ENCODE peak calls at places on chromosomes 4 and X, in four cellular contexts. G is OCI-LY7, F is fibroblast of lung, J is stomach. V is an unnamed sample. For H3K4me1, the result is how much of the 10 kb centered on the place peaks cover.

GRCh38 chr4:19831644-19832285 is 419.9 kb upstream of the SLIT2 start:
- DNase-seq in G (no peak), F (peak), J (no peak), V (no peak)

GRCh38 chr4:128635141-128635911 is 174.2 kb upstream of the JADE1 start:
- DNase-seq in G (no peak), F (peak), J (peak), V (no peak)

GRCh38 chr4:11004818-11005217 is 320.2 kb upstream of the CLNK start:
- DNase-seq in G (no peak), F (no peak), J (no peak), V (no peak)

GRCh38 chrX:30888526-30889146 is 418 bp downstream of the TAB3 start:
- DNase-seq in G (no peak), F (peak), J (no peak), V (no peak)

GRCh38 chrX:43743100-43743822 is 87.2 kb downstream of the MAOA start:
- DNase-seq in G (no peak), F (no peak), J (no peak), V (no peak)

GRCh38 chr4:171765514-171765913 is 47.7 kb upstream of the GALNTL6 start:
- DNase-seq in G (no peak), F (no peak), J (no peak), V (no peak)

GRCh38 chrX:116198810-116199209 is 28.3 kb downstream of the AGTR2 start:
- DNase-seq in G (peak), F (no peak), J (no peak), V (no peak)

GRCh38 chrX:46758956-46759644 is at the start of gene SLC9A7:
- DNase-seq in G (peak), F (peak), J (peak), V (peak)

GRCh38 chrX:48474127-48474526 is 1.9 kb upstream of the FTSJ1 start:
- DNase-seq in G (peak), F (peak), J (no peak), V (no peak)

GRCh38 chrX:151754042-151754419 is 19.5 kb downstream of the CNGA2 start:
- DNase-seq in G (no peak), F (peak), J (no peak), V (no peak)

GRCh38 chrX:72126048-72126415 is 5.7 kb downstream of the RTL5 start:
- DNase-seq in G (no peak), F (no peak), J (no peak), V (no peak)
- H3K4me1 ChIP-seq in G (under half), F (under half), J (half or more), V (under half)

DNA sequence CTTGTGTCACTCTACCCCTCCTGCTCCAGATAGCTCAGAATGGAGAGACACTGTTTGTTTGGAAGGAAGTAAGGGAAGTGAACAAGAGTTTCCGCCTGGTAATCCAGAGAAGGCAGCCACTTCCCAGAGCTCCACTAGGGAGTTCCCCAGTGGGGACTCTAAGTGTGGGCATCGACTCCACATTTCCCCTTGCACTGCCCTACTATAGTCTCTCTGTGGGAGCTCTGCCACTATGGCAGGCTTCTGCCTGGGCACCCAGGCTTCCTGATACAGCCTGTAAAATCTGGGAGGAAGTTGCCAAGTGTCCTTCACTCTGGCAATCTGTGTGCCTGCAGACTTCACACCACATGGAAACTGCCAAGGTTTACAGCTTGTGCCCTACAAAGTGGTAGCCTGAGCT is 245.8 kb upstream of the DMD start:
- DNase-seq in G (no peak), F (no peak), J (no peak), V (no peak)
- H3K27ac ChIP-seq in G (no peak), F (no peak), J (no peak), V (no peak)

GRCh38 chrX:102651968-102652744 is 873 bp downstream of the GPRASP1 start:
- DNase-seq in G (no peak), F (peak), J (no peak), V (peak)
- H3K4me3 ChIP-seq in G (no peak), F (peak), J (peak), V (peak)

GRCh38 chr4:118917582-118917981 is 28.9 kb downstream of the SYNPO2 start:
- DNase-seq in G (no peak), F (no peak), J (no peak), V (no peak)

GRCh38 chr4:118918388-118918787 is 29.7 kb downstream of the SYNPO2 start:
- DNase-seq in G (no peak), F (peak), J (no peak), V (no peak)

GRCh38 chr4:118920247-118920646 is 31.6 kb downstream of the SYNPO2 start:
- DNase-seq in G (no peak), F (peak), J (no peak), V (no peak)

GRCh38 chr4:118923891-118924290 is 35.2 kb downstream of the SYNPO2 start:
- DNase-seq in G (no peak), F (no peak), J (no peak), V (no peak)

DNA sequence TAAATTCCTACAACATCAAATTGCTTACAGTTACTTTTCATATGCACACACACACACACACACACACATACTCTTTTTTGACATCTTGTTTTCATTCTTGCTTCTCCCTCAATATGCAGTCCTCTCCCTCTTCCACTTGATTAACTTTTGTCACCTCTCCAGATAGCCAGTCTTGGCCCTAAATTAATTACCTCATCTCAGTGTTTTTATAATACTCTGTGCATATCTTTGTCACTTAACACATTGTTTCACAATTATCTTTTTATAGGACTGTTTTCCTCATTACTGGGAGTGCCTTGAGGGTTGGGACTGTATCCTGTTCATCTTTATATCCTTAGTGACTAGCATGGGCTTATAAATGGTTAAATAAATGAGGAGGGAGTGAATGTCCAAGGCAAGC is 33.1 kb downstream of the SYNPO2 start:
- DNase-seq in G (no peak), F (no peak), J (no peak), V (no peak)
- H3K4me1 ChIP-seq in G (under half), F (under half), J (under half), V (under half)

DNA sequence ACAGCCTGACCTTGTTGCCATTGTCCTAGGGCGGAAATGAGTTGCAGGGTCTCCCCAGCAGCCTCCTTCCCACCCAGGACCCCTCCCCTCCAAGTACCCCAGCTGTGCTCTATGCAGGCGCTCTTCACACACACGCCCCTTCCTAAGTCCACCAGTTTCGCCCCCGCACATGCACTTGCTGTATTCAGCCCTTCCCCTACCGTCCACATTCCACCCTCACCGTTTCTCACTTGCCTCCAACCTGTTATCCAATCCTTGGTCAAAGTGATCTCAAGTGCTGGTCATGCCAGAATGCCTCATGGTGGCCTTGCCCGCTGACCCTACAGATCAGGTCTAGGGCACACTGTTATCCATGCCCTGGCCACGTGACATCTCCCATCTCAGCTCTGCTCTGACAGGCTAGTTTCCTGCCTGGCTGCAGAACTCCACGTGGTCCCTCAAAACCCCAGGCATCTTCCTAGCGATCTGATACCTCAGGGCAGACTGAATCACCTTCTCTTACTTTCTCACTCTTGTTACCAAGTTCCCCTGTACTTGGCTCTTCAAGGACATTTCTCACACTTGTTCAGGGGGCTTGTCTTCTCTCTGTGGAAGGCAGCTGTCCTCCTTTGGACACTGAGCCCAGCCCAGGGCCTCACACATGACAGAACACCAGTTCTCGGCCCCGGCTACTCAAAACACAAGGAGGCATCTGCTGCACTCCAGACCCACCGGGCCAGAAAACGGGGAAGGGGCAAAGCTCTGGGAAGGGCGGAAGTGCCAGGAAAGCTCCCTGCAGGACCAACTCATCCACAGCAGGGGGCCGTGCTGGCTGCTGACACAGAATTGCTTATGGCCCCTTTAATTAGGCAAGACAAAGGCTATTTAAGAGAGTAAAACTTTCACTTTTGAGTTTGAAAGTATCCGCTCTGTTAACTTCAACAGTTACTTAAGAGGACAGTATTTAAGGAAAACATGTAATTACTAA is 39.9 kb downstream of the NSG1 start:
- DNase-seq in G (no peak), F (no peak), J (no peak), V (no peak)
- H3K27ac ChIP-seq in G (no peak), F (no peak), J (no peak), V (no peak)

DNA sequence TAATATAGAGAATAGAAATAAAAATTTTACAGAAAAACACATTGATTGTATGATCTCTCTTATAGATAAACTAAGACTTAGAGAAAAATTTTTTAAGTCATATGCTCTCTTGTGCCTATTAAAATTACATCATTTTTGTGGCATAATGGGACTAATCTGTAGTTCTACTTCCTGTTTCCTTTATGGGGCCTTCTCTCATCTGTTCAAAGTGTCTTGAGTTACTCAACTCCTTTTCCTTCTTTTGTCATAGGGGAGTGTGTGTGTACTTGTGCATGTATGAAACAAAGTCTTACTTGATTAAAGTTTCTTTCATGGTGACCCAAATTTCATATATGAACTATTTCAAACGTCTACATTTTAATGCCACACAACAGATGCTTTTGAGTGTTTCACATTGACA is 1448.8 kb upstream of the TENM3 start:
- DNase-seq in G (peak), F (no peak), J (no peak), V (no peak)
- H3K4me3 ChIP-seq in G (no peak), F (no peak), J (no peak), V (no peak)

GRCh38 chrX:16665089-16665488 is 15.1 kb downstream of the S100G start:
- DNase-seq in G (no peak), F (peak), J (no peak), V (no peak)

GRCh38 chrX:16662402-16662801 is 12.4 kb downstream of the S100G start:
- DNase-seq in G (no peak), F (no peak), J (no peak), V (no peak)

GRCh38 chrX:16664059-16664458 is 14.1 kb downstream of the S100G start:
- DNase-seq in G (no peak), F (peak), J (no peak), V (no peak)

GRCh38 chrX:16664626-16665025 is 14.7 kb downstream of the S100G start:
- DNase-seq in G (no peak), F (no peak), J (no peak), V (no peak)

DNA sequence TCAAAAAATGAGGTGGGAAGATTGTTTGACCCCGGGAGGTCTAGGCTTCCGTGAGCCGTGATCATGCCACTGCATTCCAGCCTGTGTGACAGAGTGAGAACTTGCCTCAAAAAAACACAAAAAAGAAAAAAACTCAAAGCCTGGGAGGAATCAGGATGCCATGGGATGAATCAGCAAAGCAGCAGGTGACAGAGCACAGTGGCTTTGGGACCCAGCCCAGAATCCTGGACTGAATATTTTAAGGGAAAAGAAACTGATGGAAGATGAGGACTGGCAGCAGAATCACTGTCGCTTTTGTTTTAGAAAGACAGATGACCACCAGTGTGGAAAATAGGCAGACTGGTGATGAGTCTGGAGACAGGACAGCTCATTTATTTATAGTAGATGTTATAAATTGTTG is 16.6 kb downstream of the S100G start:
- DNase-seq in G (no peak), F (no peak), J (no peak), V (no peak)
- H3K4me1 ChIP-seq in G (under half), F (under half), J (under half), V (under half)